ENCODE peak calls at places on chromosomes 12 and 14, in nine cellular contexts. One of them, this sample, is unnamed.
A peak's percentile ranks its signal among the peaks of the same experiment; 100 is the strongest.

GRCh38 chr14:104368751-104369100 is 210.8 kb upstream of the C14orf180 start:
- DNase-seq in astrocyte: no peak
- DNase-seq in astrocyte of the cerebellum: no peak
- DNase-seq in lower leg skin: no peak
- DNase-seq in psoas muscle: no peak
- DNase-seq in fibroblast of mammary gland: no peak
- DNase-seq in bronchial epithelial cell: no peak
- DNase-seq in AG10803: no peak
- DNase-seq in kidney epithelial cell: no peak
- DNase-seq in this sample: no peak

GRCh38 chr14:61322011-61322798 is 826 bp downstream of the PRKCH start:
- DNase-seq in lower leg skin: no peak
- DNase-seq in kidney epithelial cell: no peak
- DNase-seq in bronchial epithelial cell: no peak
- DNase-seq in astrocyte: no peak
- DNase-seq in psoas muscle: peak; percentile 71
- DNase-seq in AG10803: no peak
- DNase-seq in fibroblast of mammary gland: no peak
- DNase-seq in astrocyte of the cerebellum: no peak
- DNase-seq in this sample: peak; percentile 85

GRCh38 chr14:21846227-21846885 is 172.7 kb upstream of the OR4E1 start:
- DNase-seq in psoas muscle: no peak
- DNase-seq in astrocyte of the cerebellum: no peak
- DNase-seq in fibroblast of mammary gland: peak; percentile 7
- DNase-seq in kidney epithelial cell: no peak
- DNase-seq in astrocyte: no peak
- DNase-seq in bronchial epithelial cell: no peak
- DNase-seq in lower leg skin: no peak
- DNase-seq in AG10803: no peak
- DNase-seq in this sample: peak; percentile 24

GRCh38 chr12:57085999-57086950 is 2.6 kb upstream of the NAB2 start:
- DNase-seq in astrocyte of the cerebellum: no peak
- DNase-seq in lower leg skin: no peak
- DNase-seq in AG10803: peak; percentile 67
- DNase-seq in astrocyte: peak; percentile 62
- DNase-seq in kidney epithelial cell: no peak
- DNase-seq in fibroblast of mammary gland: peak; percentile 83
- DNase-seq in bronchial epithelial cell: peak; percentile 73
- DNase-seq in psoas muscle: peak; percentile 76
- DNase-seq in this sample: peak; percentile 70

GRCh38 chr12:58731096-58731495 is 189.2 kb downstream of the LRIG3 start:
- DNase-seq in astrocyte of the cerebellum: no peak
- DNase-seq in fibroblast of mammary gland: no peak
- DNase-seq in AG10803: no peak
- DNase-seq in bronchial epithelial cell: no peak
- DNase-seq in lower leg skin: no peak
- DNase-seq in psoas muscle: no peak
- DNase-seq in astrocyte: no peak
- DNase-seq in kidney epithelial cell: no peak
- DNase-seq in this sample: no peak

GRCh38 chr14:104797112-104798044 is 1.8 kb upstream of the AKT1 start:
- DNase-seq in fibroblast of mammary gland: no peak
- DNase-seq in AG10803: no peak
- DNase-seq in kidney epithelial cell: no peak
- DNase-seq in psoas muscle: peak; percentile 73
- DNase-seq in astrocyte of the cerebellum: no peak
- DNase-seq in lower leg skin: no peak
- DNase-seq in astrocyte: no peak
- DNase-seq in bronchial epithelial cell: no peak
- DNase-seq in this sample: no peak

GRCh38 chr12:9256758-9257405 is 48.7 kb upstream of the PZP start:
- DNase-seq in AG10803: no peak
- DNase-seq in bronchial epithelial cell: no peak
- DNase-seq in astrocyte of the cerebellum: no peak
- DNase-seq in lower leg skin: no peak
- DNase-seq in kidney epithelial cell: no peak
- DNase-seq in psoas muscle: no peak
- DNase-seq in fibroblast of mammary gland: no peak
- DNase-seq in astrocyte: no peak
- DNase-seq in this sample: no peak

GRCh38 chr12:20367731-20368652 is at the start of gene PDE3A:
- DNase-seq in kidney epithelial cell: no peak
- DNase-seq in fibroblast of mammary gland: peak; percentile 78
- DNase-seq in lower leg skin: peak; percentile 23
- DNase-seq in astrocyte of the cerebellum: peak; percentile 62
- DNase-seq in psoas muscle: peak; percentile 72
- DNase-seq in bronchial epithelial cell: peak; percentile 20
- DNase-seq in astrocyte: peak; percentile 81
- DNase-seq in AG10803: peak; percentile 39
- DNase-seq in this sample: peak; percentile 32

GRCh38 chr12:116958402-116959197 is 47.9 kb downstream of the FBXW8 start:
- DNase-seq in astrocyte of the cerebellum: no peak
- DNase-seq in AG10803: no peak
- DNase-seq in astrocyte: no peak
- DNase-seq in psoas muscle: no peak
- DNase-seq in kidney epithelial cell: no peak
- DNase-seq in fibroblast of mammary gland: peak; percentile 15
- DNase-seq in bronchial epithelial cell: no peak
- DNase-seq in lower leg skin: no peak
- DNase-seq in this sample: no peak

GRCh38 chr12:54008260-54008552 is 579 bp upstream of the HOXC8 start:
- DNase-seq in lower leg skin: no peak
- DNase-seq in bronchial epithelial cell: no peak
- DNase-seq in astrocyte: no peak
- DNase-seq in kidney epithelial cell: no peak
- DNase-seq in AG10803: no peak
- DNase-seq in psoas muscle: peak; percentile 12
- DNase-seq in astrocyte of the cerebellum: no peak
- DNase-seq in fibroblast of mammary gland: no peak
- DNase-seq in this sample: no peak

GRCh38 chr12:54009171-54010052 is 627 bp downstream of the HOXC8 start:
- DNase-seq in astrocyte: no peak
- DNase-seq in psoas muscle: peak; percentile 62
- DNase-seq in fibroblast of mammary gland: no peak
- DNase-seq in lower leg skin: no peak
- DNase-seq in bronchial epithelial cell: no peak
- DNase-seq in astrocyte of the cerebellum: no peak
- DNase-seq in kidney epithelial cell: no peak
- DNase-seq in AG10803: no peak
- DNase-seq in this sample: peak; percentile 39

GRCh38 chr12:54010972-54011664 is 2.3 kb downstream of the HOXC8 start:
- DNase-seq in lower leg skin: no peak
- DNase-seq in AG10803: no peak
- DNase-seq in psoas muscle: peak; percentile 39
- DNase-seq in fibroblast of mammary gland: no peak
- DNase-seq in astrocyte: no peak
- DNase-seq in kidney epithelial cell: no peak
- DNase-seq in bronchial epithelial cell: no peak
- DNase-seq in astrocyte of the cerebellum: no peak
- DNase-seq in this sample: no peak

GRCh38 chr12:54011665-54012532 is 3.1 kb downstream of the HOXC8 start:
- DNase-seq in astrocyte of the cerebellum: no peak
- DNase-seq in kidney epithelial cell: no peak
- DNase-seq in AG10803: no peak
- DNase-seq in astrocyte: no peak
- DNase-seq in lower leg skin: no peak
- DNase-seq in bronchial epithelial cell: no peak
- DNase-seq in psoas muscle: peak; percentile 23
- DNase-seq in fibroblast of mammary gland: no peak
- DNase-seq in this sample: no peak

GRCh38 chr12:54010053-54010971 is 1.5 kb downstream of the HOXC8 start:
- DNase-seq in astrocyte of the cerebellum: no peak
- DNase-seq in bronchial epithelial cell: no peak
- DNase-seq in AG10803: no peak
- DNase-seq in kidney epithelial cell: no peak
- DNase-seq in psoas muscle: peak; percentile 44
- DNase-seq in lower leg skin: no peak
- DNase-seq in astrocyte: no peak
- DNase-seq in fibroblast of mammary gland: no peak
- DNase-seq in this sample: no peak
- H3K4me3 ChIP-seq in astrocyte of the cerebellum: no peak overlapping the region
- H3K4me3 ChIP-seq in bronchial epithelial cell: no peak overlapping the region
- H3K4me3 ChIP-seq in AG10803: peak overlapping the region; percentile 98
- H3K4me3 ChIP-seq in kidney epithelial cell: no peak overlapping the region
- H3K4me3 ChIP-seq in psoas muscle: peak overlapping the region; percentile 74
- H3K4me3 ChIP-seq in lower leg skin: no peak overlapping the region
- H3K4me3 ChIP-seq in astrocyte: no peak overlapping the region
- H3K4me3 ChIP-seq in fibroblast of mammary gland: peak overlapping the region; percentile 88
- H3K4me3 ChIP-seq in this sample: no peak overlapping the region

DNA sequence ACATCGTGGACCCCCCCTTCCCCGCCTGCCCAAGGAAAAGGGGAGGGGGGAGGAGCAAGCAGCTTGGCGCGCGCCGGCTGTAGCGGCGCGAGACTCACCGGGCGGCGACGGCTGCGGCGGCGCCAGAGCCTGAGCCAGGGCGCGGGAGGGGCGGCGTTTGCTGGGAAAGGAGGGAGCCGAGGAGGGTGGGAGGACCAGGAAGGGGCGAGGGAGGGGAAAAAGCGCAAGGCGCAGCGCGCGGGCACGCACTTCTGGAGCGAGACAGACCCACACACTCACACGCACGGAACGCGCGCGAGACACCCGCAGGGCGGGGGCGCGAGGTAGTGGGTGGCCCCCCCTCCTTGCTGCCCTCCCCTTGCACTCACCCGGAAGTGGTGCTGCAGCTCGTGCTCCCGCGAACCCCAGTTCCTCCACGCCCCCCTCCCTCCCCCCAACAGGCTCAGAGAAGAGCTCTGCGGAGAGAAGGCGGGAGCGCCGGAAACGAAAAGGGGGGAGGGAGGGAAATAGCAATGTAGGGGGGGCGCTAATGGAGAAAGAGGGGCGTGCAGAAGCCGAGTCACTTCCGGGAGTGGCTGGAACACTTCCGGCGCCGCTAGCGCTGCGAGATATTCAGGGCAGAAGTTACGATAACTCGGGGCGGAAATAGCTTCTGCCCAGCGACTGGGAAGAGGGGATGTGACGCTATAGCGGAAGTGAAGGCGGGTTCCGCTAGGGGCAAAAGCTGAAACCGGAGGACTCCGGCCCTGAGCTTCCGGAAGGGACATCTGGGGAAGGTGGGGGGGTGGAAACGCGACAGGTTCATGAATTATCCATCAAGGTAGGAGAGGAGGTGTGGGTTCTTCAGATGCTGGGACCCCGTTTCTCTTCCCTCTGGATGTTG is at the start of gene ZNF384:
- DNase-seq in AG10803: peak; percentile 100
- DNase-seq in astrocyte of the cerebellum: peak; percentile 96
- DNase-seq in psoas muscle: peak; percentile 98
- DNase-seq in fibroblast of mammary gland: peak; percentile 99
- DNase-seq in astrocyte: peak; percentile 98
- DNase-seq in bronchial epithelial cell: peak; percentile 96
- DNase-seq in lower leg skin: peak; percentile 98
- DNase-seq in kidney epithelial cell: peak; percentile 98
- DNase-seq in this sample: peak; percentile 99
- TF ChIP-seq CTCF in AG10803: peak; percentile 35
- TF ChIP-seq CTCF in astrocyte of the cerebellum: peak; percentile 4
- TF ChIP-seq CTCF in psoas muscle: peak; percentile 6
- TF ChIP-seq CTCF in fibroblast of mammary gland: no peak
- TF ChIP-seq CTCF in astrocyte: peak; percentile 6
- TF ChIP-seq CTCF in bronchial epithelial cell: no peak
- TF ChIP-seq CTCF in lower leg skin: no peak
- TF ChIP-seq CTCF in kidney epithelial cell: no peak
- TF ChIP-seq CTCF in this sample: peak; percentile 29

GRCh38 chr12:125065021-125065752 is at the start of gene AACS:
- DNase-seq in lower leg skin: peak; percentile 49
- DNase-seq in AG10803: peak; percentile 68
- DNase-seq in astrocyte: peak; percentile 52
- DNase-seq in psoas muscle: peak; percentile 87
- DNase-seq in bronchial epithelial cell: peak; percentile 56
- DNase-seq in astrocyte of the cerebellum: peak; percentile 11
- DNase-seq in fibroblast of mammary gland: peak; percentile 59
- DNase-seq in kidney epithelial cell: no peak
- DNase-seq in this sample: peak; percentile 79

GRCh38 chr12:125068391-125068790 is 3.2 kb downstream of the AACS start:
- DNase-seq in astrocyte: no peak
- DNase-seq in kidney epithelial cell: no peak
- DNase-seq in bronchial epithelial cell: no peak
- DNase-seq in astrocyte of the cerebellum: no peak
- DNase-seq in psoas muscle: no peak
- DNase-seq in fibroblast of mammary gland: no peak
- DNase-seq in AG10803: no peak
- DNase-seq in lower leg skin: no peak
- DNase-seq in this sample: no peak

GRCh38 chr12:125061229-125061628 is 4.0 kb upstream of the AACS start:
- DNase-seq in psoas muscle: no peak
- DNase-seq in bronchial epithelial cell: no peak
- DNase-seq in fibroblast of mammary gland: no peak
- DNase-seq in kidney epithelial cell: no peak
- DNase-seq in lower leg skin: no peak
- DNase-seq in AG10803: no peak
- DNase-seq in astrocyte of the cerebellum: no peak
- DNase-seq in astrocyte: no peak
- DNase-seq in this sample: no peak

GRCh38 chr12:125065753-125066570 is 727 bp downstream of the AACS start:
- DNase-seq in AG10803: no peak
- DNase-seq in astrocyte of the cerebellum: no peak
- DNase-seq in fibroblast of mammary gland: no peak
- DNase-seq in bronchial epithelial cell: no peak
- DNase-seq in psoas muscle: no peak
- DNase-seq in kidney epithelial cell: no peak
- DNase-seq in astrocyte: no peak
- DNase-seq in lower leg skin: no peak
- DNase-seq in this sample: no peak

GRCh38 chr12:125064492-125064891 is 743 bp upstream of the AACS start:
- DNase-seq in AG10803: no peak
- DNase-seq in bronchial epithelial cell: no peak
- DNase-seq in psoas muscle: no peak
- DNase-seq in kidney epithelial cell: no peak
- DNase-seq in astrocyte of the cerebellum: no peak
- DNase-seq in astrocyte: no peak
- DNase-seq in lower leg skin: no peak
- DNase-seq in fibroblast of mammary gland: no peak
- DNase-seq in this sample: no peak
- H3K4me3 ChIP-seq in AG10803: peak overlapping the region; percentile 80
- H3K4me3 ChIP-seq in bronchial epithelial cell: no peak overlapping the region
- H3K4me3 ChIP-seq in psoas muscle: peak overlapping the region; percentile 88
- H3K4me3 ChIP-seq in kidney epithelial cell: peak overlapping the region; percentile 47
- H3K4me3 ChIP-seq in astrocyte of the cerebellum: peak overlapping the region; percentile 79
- H3K4me3 ChIP-seq in astrocyte: peak overlapping the region; percentile 84
- H3K4me3 ChIP-seq in lower leg skin: no peak overlapping the region
- H3K4me3 ChIP-seq in fibroblast of mammary gland: peak overlapping the region; percentile 77
- H3K4me3 ChIP-seq in this sample: no peak overlapping the region

DNA sequence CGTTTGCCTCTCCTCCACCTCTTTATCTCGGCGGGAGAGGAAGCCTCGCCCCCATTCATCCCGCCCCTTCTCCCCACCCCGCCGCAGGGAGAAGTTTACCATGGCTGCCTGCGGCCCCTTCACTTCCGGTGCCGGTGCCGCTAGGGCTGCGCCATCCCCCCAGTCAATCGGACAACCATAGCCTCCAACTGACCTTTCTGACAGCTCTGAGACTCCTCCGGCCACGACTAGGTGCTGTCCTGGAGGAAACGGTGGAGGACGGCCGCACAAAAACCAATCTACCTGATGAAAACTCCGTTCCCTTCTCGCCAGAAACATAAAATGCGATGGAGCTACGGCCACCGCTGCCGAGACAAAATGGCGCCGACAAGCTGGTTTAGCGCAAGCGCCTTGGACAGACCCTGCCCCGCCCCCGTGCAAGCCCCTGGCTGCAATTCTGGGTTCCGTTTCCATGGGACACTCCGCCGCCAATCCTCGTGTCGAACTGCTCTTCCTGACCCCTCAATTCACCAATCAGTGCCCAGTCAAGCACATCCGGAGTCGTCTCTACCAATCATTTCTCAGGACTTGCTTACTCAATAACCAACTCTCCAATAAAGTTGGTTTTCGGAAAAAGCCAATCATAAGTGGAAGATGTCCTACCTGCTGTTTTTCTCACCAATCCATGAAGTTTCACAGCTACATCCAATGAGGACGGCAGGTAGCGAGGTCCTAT is 436 bp upstream of the ARID4A start:
- DNase-seq in AG10803: peak; percentile 100
- DNase-seq in astrocyte: peak; percentile 100
- DNase-seq in bronchial epithelial cell: peak; percentile 100
- DNase-seq in psoas muscle: peak; percentile 99
- DNase-seq in kidney epithelial cell: peak; percentile 100
- DNase-seq in fibroblast of mammary gland: peak; percentile 100
- DNase-seq in astrocyte of the cerebellum: peak; percentile 100
- DNase-seq in lower leg skin: peak; percentile 99
- DNase-seq in this sample: peak; percentile 100
- TF ChIP-seq CTCF in AG10803: peak; percentile 13
- TF ChIP-seq CTCF in astrocyte: no peak
- TF ChIP-seq CTCF in bronchial epithelial cell: no peak
- TF ChIP-seq CTCF in psoas muscle: peak; percentile 4
- TF ChIP-seq CTCF in kidney epithelial cell: no peak
- TF ChIP-seq CTCF in fibroblast of mammary gland: no peak
- TF ChIP-seq CTCF in astrocyte of the cerebellum: no peak
- TF ChIP-seq CTCF in lower leg skin: no peak
- TF ChIP-seq CTCF in this sample: no peak

This sample was measured in epithelial cell of esophagus.